ENCODE peak calls at places on chromosomes 12 and 14, in five cellular contexts. One of them, this sample, is unnamed.
A peak's percentile ranks its signal among the peaks of the same experiment; 100 is the strongest.

GRCh38 chr12:84056-84455 is 17.5 kb downstream of the IQSEC3 start:
- DNase-seq in KG1: no peak
- DNase-seq in left cardiac atrium: no peak
- DNase-seq in mammary epithelial cell: no peak
- DNase-seq in HEK293T: no peak
- DNase-seq in this sample: no peak

GRCh38 chr14:91872011-91872476 is 4.7 kb upstream of the TC2N start:
- DNase-seq in KG1: no peak
- DNase-seq in left cardiac atrium: peak; percentile 50
- DNase-seq in mammary epithelial cell: no peak
- DNase-seq in HEK293T: no peak
- DNase-seq in this sample: peak; percentile 25

GRCh38 chr12:54560374-54560858 is 11.0 kb downstream of the PDE1B start:
- DNase-seq in KG1: no peak
- DNase-seq in left cardiac atrium: peak; percentile 93
- DNase-seq in mammary epithelial cell: peak; percentile 9
- DNase-seq in HEK293T: no peak
- DNase-seq in this sample: peak; percentile 78

GRCh38 chr14:22510527-22511110 is 78.4 kb downstream of the DAD1 start:
- DNase-seq in KG1: no peak
- DNase-seq in left cardiac atrium: no peak
- DNase-seq in mammary epithelial cell: no peak
- DNase-seq in HEK293T: no peak
- DNase-seq in this sample: no peak

GRCh38 chr12:59149995-59150642 is 229.8 kb upstream of the LRIG3 start:
- DNase-seq in KG1: peak; percentile 5
- DNase-seq in left cardiac atrium: no peak
- DNase-seq in mammary epithelial cell: peak; percentile 68
- DNase-seq in HEK293T: peak; percentile 60
- DNase-seq in this sample: no peak

GRCh38 chr14:75672588-75673192 is 11.6 kb downstream of the TTLL5 start:
- DNase-seq in KG1: no peak
- DNase-seq in left cardiac atrium: no peak
- DNase-seq in mammary epithelial cell: no peak
- DNase-seq in HEK293T: no peak
- DNase-seq in this sample: no peak

GRCh38 chr12:65603428-65604351 is 220.6 kb upstream of the HMGA2 start:
- DNase-seq in KG1: no peak
- DNase-seq in left cardiac atrium: peak; percentile 22
- DNase-seq in mammary epithelial cell: peak; percentile 89
- DNase-seq in HEK293T: no peak
- DNase-seq in this sample: no peak

GRCh38 chr12:100393202-100393601 is 36.3 kb downstream of the SLC17A8 start:
- DNase-seq in KG1: no peak
- DNase-seq in left cardiac atrium: no peak
- DNase-seq in mammary epithelial cell: no peak
- DNase-seq in HEK293T: no peak
- DNase-seq in this sample: no peak

GRCh38 chr12:3869860-3870259 is 3.3 kb downstream of the PARP11 start:
- DNase-seq in KG1: peak; percentile 44
- DNase-seq in left cardiac atrium: no peak
- DNase-seq in mammary epithelial cell: no peak
- DNase-seq in HEK293T: no peak
- DNase-seq in this sample: no peak

GRCh38 chr14:99363616-99364290 is 91.8 kb upstream of the BCL11B start:
- DNase-seq in KG1: no peak
- DNase-seq in left cardiac atrium: no peak
- DNase-seq in mammary epithelial cell: no peak
- DNase-seq in HEK293T: no peak
- DNase-seq in this sample: no peak

GRCh38 chr12:62744551-62744950 is 190.4 kb downstream of the PPM1H start:
- DNase-seq in KG1: no peak
- DNase-seq in left cardiac atrium: peak; percentile 40
- DNase-seq in mammary epithelial cell: no peak
- DNase-seq in HEK293T: no peak
- DNase-seq in this sample: no peak

GRCh38 chr12:122958198-122958888 is 7.9 kb downstream of the ABCB9 start:
- DNase-seq in KG1: no peak
- DNase-seq in left cardiac atrium: no peak
- DNase-seq in mammary epithelial cell: no peak
- DNase-seq in HEK293T: no peak
- DNase-seq in this sample: no peak

GRCh38 chr12:47686645-47687240 is 19.1 kb downstream of the RPAP3 start:
- DNase-seq in KG1: no peak
- DNase-seq in left cardiac atrium: no peak
- DNase-seq in mammary epithelial cell: peak; percentile 5
- DNase-seq in HEK293T: peak; percentile 36
- DNase-seq in this sample: no peak

GRCh38 chr12:68367903-68368302 is 35.7 kb upstream of the MDM1 start:
- DNase-seq in KG1: no peak
- DNase-seq in left cardiac atrium: no peak
- DNase-seq in mammary epithelial cell: peak; percentile 21
- DNase-seq in HEK293T: no peak
- DNase-seq in this sample: no peak

GRCh38 chr12:15700595-15700994 is 88.6 kb downstream of the EPS8 start:
- DNase-seq in KG1: no peak
- DNase-seq in left cardiac atrium: no peak
- DNase-seq in mammary epithelial cell: peak; percentile 83
- DNase-seq in HEK293T: no peak
- DNase-seq in this sample: no peak

GRCh38 chr14:105419055-105419304 is 647 bp upstream of the MTA1 start:
- DNase-seq in KG1: no peak
- DNase-seq in left cardiac atrium: peak; percentile 15
- DNase-seq in mammary epithelial cell: no peak
- DNase-seq in HEK293T: no peak
- DNase-seq in this sample: no peak

GRCh38 chr12:52496590-52497071 is 3.6 kb upstream of the KRT6A start:
- DNase-seq in KG1: no peak
- DNase-seq in left cardiac atrium: no peak
- DNase-seq in mammary epithelial cell: peak; percentile 94
- DNase-seq in HEK293T: no peak
- DNase-seq in this sample: no peak

GRCh38 chr14:105682956-105683570 is 156.7 kb downstream of the TMEM121 start:
- DNase-seq in KG1: no peak
- DNase-seq in left cardiac atrium: no peak
- DNase-seq in mammary epithelial cell: no peak
- DNase-seq in HEK293T: no peak
- DNase-seq in this sample: no peak

GRCh38 chr14:101020971-101021370 is 117.4 kb upstream of the RTL1 start:
- DNase-seq in KG1: no peak
- DNase-seq in left cardiac atrium: no peak
- DNase-seq in mammary epithelial cell: no peak
- DNase-seq in HEK293T: no peak
- DNase-seq in this sample: no peak

GRCh38 chr12:18391136-18391535 is 129.8 kb downstream of the PIK3C2G start:
- DNase-seq in KG1: no peak
- DNase-seq in left cardiac atrium: no peak
- DNase-seq in mammary epithelial cell: no peak
- DNase-seq in HEK293T: no peak
- DNase-seq in this sample: no peak

GRCh38 chr12:39395866-39396265 is 47.1 kb downstream of the KIF21A start:
- DNase-seq in KG1: no peak
- DNase-seq in left cardiac atrium: no peak
- DNase-seq in mammary epithelial cell: no peak
- DNase-seq in HEK293T: no peak
- DNase-seq in this sample: no peak

GRCh38 chr14:99947695-99948094 is 117.5 kb upstream of the EVL start:
- DNase-seq in KG1: no peak
- DNase-seq in left cardiac atrium: no peak
- DNase-seq in mammary epithelial cell: no peak
- DNase-seq in HEK293T: no peak
- DNase-seq in this sample: no peak